ENCODE peak calls at places on chromosomes 12 and 14, in four cellular contexts. B, O, I and J are unnamed samples.

GRCh38 chr12:1634590-1635191 is 5.7 kb downstream of the WNT5B start:
- DNase-seq in B (peak; percentile 76), O (peak; percentile 27), I (peak; percentile 74), J (peak; percentile 83)

GRCh38 chr12:51217133-51217967 is 512 bp downstream of the POU6F1 start:
- DNase-seq in B (peak; percentile 47), I (peak; percentile 75), O (no peak), J (peak; percentile 70)

GRCh38 chr12:10362828-10363664 is 26.8 kb downstream of the KLRK1 start:
- DNase-seq in I (peak; percentile 74), B (no peak), O (no peak), J (no peak)

GRCh38 chr12:106223485-106224391 is 24.1 kb downstream of the CKAP4 start:
- DNase-seq in I (peak; percentile 73), O (peak; percentile 45), B (peak; percentile 64), J (peak; percentile 84)

GRCh38 chr12:86249856-86250255 is 6.3 kb downstream of the MGAT4C start:
- DNase-seq in B (no peak), I (no peak), O (no peak), J (no peak)

GRCh38 chr12:27094726-27095125 is 12.3 kb upstream of the C12orf71 start:
- DNase-seq in B (no peak), O (no peak), I (no peak), J (no peak)

GRCh38 chr14:100591453-100592371 is 4.5 kb upstream of the BEGAIN start:
- DNase-seq in B (no peak), I (no peak), O (no peak), J (peak; percentile 4)

GRCh38 chr14:59919582-59920377 is at the start of gene LRRC9:
- DNase-seq in I (no peak), O (peak; percentile 93), B (no peak), J (peak; percentile 96)

GRCh38 chr12:121911824-121912585 is 6.4 kb upstream of the CFAP251 start:
- DNase-seq in O (no peak), B (no peak), I (no peak), J (no peak)

GRCh38 chr14:92690171-92691011 is 58.0 kb downstream of the LGMN start:
- DNase-seq in I (peak; percentile 24), B (peak; percentile 76), O (peak; percentile 45), J (peak; percentile 28)

GRCh38 chr12:51448618-51449256 is 24.1 kb downstream of the SLC4A8 start:
- DNase-seq in O (no peak), I (no peak), B (no peak), J (no peak)

GRCh38 chr12:113184900-113185179 is 438 bp downstream of the DDX54 start:
- DNase-seq in B (peak; percentile 93), O (peak; percentile 84), I (peak; percentile 94), J (peak; percentile 89)
- TF ChIP-seq CTCF in B (no peak), O (no peak), I (no peak), J (no peak)

GRCh38 chr12:62713190-62713589 is 221.8 kb downstream of the PPM1H start:
- DNase-seq in I (no peak), O (no peak), B (no peak), J (no peak)
- TF ChIP-seq HMGXB4 in I (no peak), O (no peak), B (no peak), J (no peak)

GRCh38 chr14:96098309-96098998 is 59.3 kb downstream of the C14orf132 start:
- DNase-seq in I (peak; percentile 24), B (peak; percentile 78), O (peak; percentile 36), J (peak; percentile 79)
- TF ChIP-seq CTCF in I (peak; percentile 46), B (peak; percentile 70), O (peak; percentile 79), J (peak; percentile 72)

GRCh38 chr12:89280833-89281533 is 71.3 kb downstream of the DUSP6 start:
- DNase-seq in O (no peak), I (no peak), B (no peak), J (no peak)
- TF ChIP-seq HMGXB4 in O (no peak), I (no peak), B (no peak), J (no peak)

DNA sequence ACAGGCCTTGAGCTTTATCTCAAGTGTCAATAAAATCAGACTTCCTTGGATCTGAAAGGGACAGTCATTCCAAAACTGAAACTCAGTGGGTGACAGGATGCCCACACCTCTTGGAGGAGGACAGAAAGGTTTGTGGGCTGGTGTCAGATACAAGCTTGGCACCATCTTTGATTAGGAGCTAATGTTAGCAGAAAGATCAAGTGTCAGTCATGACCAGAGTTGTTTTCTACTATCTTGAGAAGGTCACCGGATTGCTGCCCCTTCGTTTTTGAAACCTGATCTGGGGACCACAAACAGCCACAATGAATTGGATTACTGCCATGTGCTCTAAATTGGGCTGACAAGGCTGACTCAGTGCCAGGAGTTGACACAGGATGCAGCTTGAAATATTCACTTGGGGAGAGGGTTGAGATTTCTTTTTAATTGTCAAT is 88.3 kb downstream of the OTOGL start:
- DNase-seq in I (no peak), B (no peak), O (no peak), J (no peak)
- TF ChIP-seq CTCF in I (no peak), B (no peak), O (no peak), J (no peak)

GRCh38 chr14:58128416-58128815 is 23.6 kb downstream of the ARMH4 start:
- DNase-seq in I (no peak), O (no peak), B (no peak), J (no peak)

GRCh38 chr14:58129208-58129607 is 22.8 kb downstream of the ARMH4 start:
- DNase-seq in B (no peak), I (no peak), O (no peak), J (no peak)

GRCh38 chr14:58130121-58130782 is 21.8 kb downstream of the ARMH4 start:
- DNase-seq in O (no peak), B (no peak), I (no peak), J (no peak)

GRCh38 chr14:58133739-58134138 is 18.3 kb downstream of the ARMH4 start:
- DNase-seq in O (no peak), I (no peak), B (peak; percentile 32), J (no peak)

GRCh38 chr14:58131386-58131785 is 20.6 kb downstream of the ARMH4 start:
- DNase-seq in I (peak; percentile 32), B (peak; percentile 10), O (peak; percentile 31), J (no peak)
- TF ChIP-seq HMGXB4 in I (no peak), B (no peak), O (no peak), J (no peak)

DNA sequence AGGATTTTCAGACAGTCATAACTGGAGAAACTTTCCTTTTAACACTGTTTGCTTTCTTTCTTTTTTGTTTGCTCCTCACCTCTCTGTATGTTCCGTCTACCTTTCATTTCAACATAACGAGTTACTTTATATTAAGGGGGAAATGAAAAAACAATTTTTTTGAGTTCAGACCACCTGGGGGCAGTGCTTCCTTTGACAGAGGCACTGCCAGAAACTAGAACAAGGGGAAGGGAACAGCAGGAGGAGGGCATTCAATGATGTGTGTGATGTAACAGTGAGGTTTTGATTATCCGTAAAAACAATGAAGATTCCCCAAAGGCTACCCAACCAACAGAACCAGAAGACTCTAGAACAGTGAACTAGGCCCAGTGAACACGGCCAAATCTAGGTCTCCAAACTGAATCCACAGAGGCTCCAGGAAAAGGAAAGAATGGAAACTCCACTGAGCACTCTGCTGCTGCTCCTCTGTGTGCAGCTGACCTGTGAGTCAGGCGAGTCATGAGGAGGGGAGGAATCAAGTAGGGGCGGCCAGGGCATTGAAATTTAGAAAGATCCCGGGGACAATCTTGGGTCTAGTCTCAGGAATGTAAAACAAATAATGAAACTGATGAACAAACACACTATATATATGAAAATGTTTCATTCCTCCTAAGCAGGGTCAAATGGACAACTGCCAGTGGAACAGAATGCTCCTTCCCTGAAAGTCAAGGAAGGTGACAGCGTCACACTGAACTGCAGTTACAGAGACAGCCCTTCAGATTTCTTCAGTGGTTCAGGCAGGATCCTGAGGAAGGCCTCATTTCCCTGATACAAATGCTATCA is 323.5 kb downstream of the DAD1 start:
- DNase-seq in I (no peak), B (no peak), O (no peak), J (no peak)
- TF ChIP-seq CTCF in I (peak; percentile 6), B (no peak), O (no peak), J (no peak)

DNA sequence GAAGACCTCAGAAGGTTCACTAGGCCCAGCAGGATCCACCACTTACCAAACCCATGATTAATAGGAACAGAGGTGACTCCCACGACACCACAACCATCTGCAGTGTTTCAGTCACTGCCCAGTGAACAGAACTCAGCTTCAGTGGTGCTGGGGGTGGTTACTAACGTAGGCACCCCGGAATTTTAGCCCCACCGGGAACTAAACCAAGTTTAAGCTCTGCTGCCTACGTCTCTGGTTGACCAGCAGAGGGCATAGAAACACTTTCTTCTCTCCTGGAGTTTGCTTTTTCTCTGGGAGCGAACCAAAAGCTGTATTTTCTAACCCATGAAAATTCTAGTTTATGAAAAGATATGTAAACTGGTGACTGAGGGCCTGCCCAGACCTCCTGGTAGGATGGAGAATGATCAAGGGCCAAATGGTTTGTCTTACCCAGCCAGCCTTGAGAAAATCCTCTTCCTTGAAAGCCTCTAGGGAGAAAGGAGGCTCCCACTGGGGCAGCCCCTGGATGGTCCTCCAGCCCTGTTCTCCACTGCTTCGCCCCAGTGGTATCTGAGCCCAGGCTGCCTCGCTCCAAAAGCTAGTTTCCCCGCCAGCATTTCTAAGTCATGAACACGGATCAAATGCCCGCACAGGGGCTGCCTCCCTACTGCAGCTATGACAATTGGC is 379.8 kb downstream of the DPF3 start:
- DNase-seq in I (peak; percentile 33), O (peak; percentile 7), B (peak; percentile 44), J (no peak)
- TF ChIP-seq HMGXB4 in I (no peak), O (no peak), B (no peak), J (no peak)